ENCODE peak calls at places on chromosome 22, in nine cellular contexts. One of them, this sample, is unnamed.

GRCh38 chr22:38935023-38935422 is 22.4 kb upstream of the APOBEC3A start:
- DNase-seq in retina: no peak
- DNase-seq in choroid plexus epithelial cell: no peak
- DNase-seq in A549: no peak
- DNase-seq in germinal center: no peak
- DNase-seq in NT2/D1: no peak
- DNase-seq in amniotic stem cell: no peak
- DNase-seq in T-cell: no peak
- DNase-seq in suprapubic skin: peak; percentile 89
- DNase-seq in this sample: no peak

GRCh38 chr22:40310081-40310770 is 36.1 kb upstream of the ADSL start:
- DNase-seq in choroid plexus epithelial cell: peak; percentile 86
- DNase-seq in NT2/D1: no peak
- DNase-seq in germinal center: no peak
- DNase-seq in amniotic stem cell: peak; percentile 53
- DNase-seq in suprapubic skin: no peak
- DNase-seq in A549: no peak
- DNase-seq in retina: no peak
- DNase-seq in T-cell: no peak
- DNase-seq in this sample: no peak

GRCh38 chr22:24706050-24706449 is 68.5 kb downstream of the PIWIL3 start:
- DNase-seq in retina: no peak
- DNase-seq in A549: no peak
- DNase-seq in choroid plexus epithelial cell: peak; percentile 61
- DNase-seq in germinal center: no peak
- DNase-seq in suprapubic skin: no peak
- DNase-seq in amniotic stem cell: no peak
- DNase-seq in T-cell: no peak
- DNase-seq in NT2/D1: no peak
- DNase-seq in this sample: peak; percentile 27

GRCh38 chr22:20552913-20553401 is 45.5 kb downstream of the MED15 start:
- DNase-seq in retina: no peak
- DNase-seq in germinal center: no peak
- DNase-seq in choroid plexus epithelial cell: peak; percentile 89
- DNase-seq in NT2/D1: no peak
- DNase-seq in T-cell: no peak
- DNase-seq in amniotic stem cell: no peak
- DNase-seq in A549: no peak
- DNase-seq in suprapubic skin: no peak
- DNase-seq in this sample: peak; percentile 94

GRCh38 chr22:21632931-21633330 is 371 bp downstream of the CCDC116 start:
- DNase-seq in germinal center: no peak
- DNase-seq in retina: no peak
- DNase-seq in amniotic stem cell: no peak
- DNase-seq in choroid plexus epithelial cell: no peak
- DNase-seq in T-cell: no peak
- DNase-seq in NT2/D1: no peak
- DNase-seq in suprapubic skin: no peak
- DNase-seq in A549: no peak
- DNase-seq in this sample: no peak

GRCh38 chr22:46309526-46310085 is 12.9 kb downstream of the GTSE1 start:
- DNase-seq in T-cell: no peak
- DNase-seq in NT2/D1: no peak
- DNase-seq in retina: no peak
- DNase-seq in choroid plexus epithelial cell: no peak
- DNase-seq in suprapubic skin: no peak
- DNase-seq in germinal center: no peak
- DNase-seq in A549: no peak
- DNase-seq in amniotic stem cell: no peak
- DNase-seq in this sample: no peak

GRCh38 chr22:46514592-46515207 is 22.7 kb downstream of the CELSR1 start:
- DNase-seq in germinal center: no peak
- DNase-seq in choroid plexus epithelial cell: peak; percentile 44
- DNase-seq in T-cell: no peak
- DNase-seq in NT2/D1: no peak
- DNase-seq in retina: no peak
- DNase-seq in suprapubic skin: no peak
- DNase-seq in A549: peak; percentile 72
- DNase-seq in amniotic stem cell: peak; percentile 30
- DNase-seq in this sample: no peak

GRCh38 chr22:29267858-29268510 is at the start of the genes EWSR1 and RHBDD3:
- DNase-seq in T-cell: peak; percentile 92
- DNase-seq in germinal center: peak; percentile 92
- DNase-seq in amniotic stem cell: peak; percentile 96
- DNase-seq in retina: peak; percentile 99
- DNase-seq in NT2/D1: peak; percentile 80
- DNase-seq in choroid plexus epithelial cell: peak; percentile 99
- DNase-seq in suprapubic skin: peak; percentile 98
- DNase-seq in A549: peak; percentile 70
- DNase-seq in this sample: peak; percentile 95

GRCh38 chr22:23833017-23833795 is 5.6 kb downstream of the DERL3 start:
- DNase-seq in suprapubic skin: peak; percentile 69
- DNase-seq in NT2/D1: no peak
- DNase-seq in amniotic stem cell: no peak
- DNase-seq in T-cell: no peak
- DNase-seq in retina: no peak
- DNase-seq in germinal center: no peak
- DNase-seq in A549: no peak
- DNase-seq in choroid plexus epithelial cell: no peak
- DNase-seq in this sample: no peak

GRCh38 chr22:43289976-43290663 is 53.1 kb downstream of the SCUBE1 start:
- DNase-seq in A549: no peak
- DNase-seq in choroid plexus epithelial cell: peak; percentile 72
- DNase-seq in T-cell: no peak
- DNase-seq in amniotic stem cell: no peak
- DNase-seq in NT2/D1: no peak
- DNase-seq in germinal center: no peak
- DNase-seq in retina: no peak
- DNase-seq in suprapubic skin: no peak
- DNase-seq in this sample: no peak

GRCh38 chr22:49017769-49018330 is 809.8 kb downstream of the BRD1 start:
- DNase-seq in choroid plexus epithelial cell: no peak
- DNase-seq in retina: no peak
- DNase-seq in germinal center: no peak
- DNase-seq in suprapubic skin: peak; percentile 61
- DNase-seq in NT2/D1: no peak
- DNase-seq in T-cell: no peak
- DNase-seq in amniotic stem cell: no peak
- DNase-seq in A549: no peak
- DNase-seq in this sample: no peak

GRCh38 chr22:46147471-46148267 is 2.7 kb upstream of the PPARA start:
- DNase-seq in NT2/D1: no peak
- DNase-seq in suprapubic skin: no peak
- DNase-seq in germinal center: no peak
- DNase-seq in retina: peak; percentile 36
- DNase-seq in A549: no peak
- DNase-seq in amniotic stem cell: no peak
- DNase-seq in T-cell: no peak
- DNase-seq in choroid plexus epithelial cell: no peak
- DNase-seq in this sample: no peak

GRCh38 chr22:23531283-23531921 is 48.7 kb downstream of the IGLL1 start:
- DNase-seq in retina: peak; percentile 15
- DNase-seq in T-cell: no peak
- DNase-seq in A549: no peak
- DNase-seq in amniotic stem cell: no peak
- DNase-seq in choroid plexus epithelial cell: no peak
- DNase-seq in suprapubic skin: peak; percentile 71
- DNase-seq in germinal center: no peak
- DNase-seq in NT2/D1: no peak
- DNase-seq in this sample: no peak

GRCh38 chr22:50473088-50473487 is 1.7 kb downstream of the SBF1 start:
- DNase-seq in NT2/D1: no peak
- DNase-seq in T-cell: peak; percentile 41
- DNase-seq in retina: no peak
- DNase-seq in A549: peak; percentile 60
- DNase-seq in amniotic stem cell: no peak
- DNase-seq in choroid plexus epithelial cell: no peak
- DNase-seq in germinal center: peak; percentile 74
- DNase-seq in suprapubic skin: no peak
- DNase-seq in this sample: peak; percentile 21

GRCh38 chr22:35305525-35306070 is 5.9 kb downstream of the TOM1 start:
- DNase-seq in amniotic stem cell: no peak
- DNase-seq in retina: no peak
- DNase-seq in germinal center: no peak
- DNase-seq in suprapubic skin: no peak
- DNase-seq in NT2/D1: no peak
- DNase-seq in A549: no peak
- DNase-seq in choroid plexus epithelial cell: peak; percentile 47
- DNase-seq in T-cell: no peak
- DNase-seq in this sample: no peak

GRCh38 chr22:36761553-36762240 is 14.2 kb downstream of the IFT27 start:
- DNase-seq in germinal center: no peak
- DNase-seq in NT2/D1: no peak
- DNase-seq in T-cell: no peak
- DNase-seq in choroid plexus epithelial cell: no peak
- DNase-seq in suprapubic skin: peak; percentile 71
- DNase-seq in A549: no peak
- DNase-seq in amniotic stem cell: no peak
- DNase-seq in retina: no peak
- DNase-seq in this sample: no peak

GRCh38 chr22:29149841-29150555 is 55.7 kb upstream of the EMID1 start:
- DNase-seq in NT2/D1: no peak
- DNase-seq in suprapubic skin: peak; percentile 61
- DNase-seq in T-cell: no peak
- DNase-seq in retina: peak; percentile 59
- DNase-seq in A549: no peak
- DNase-seq in germinal center: no peak
- DNase-seq in amniotic stem cell: no peak
- DNase-seq in choroid plexus epithelial cell: no peak
- DNase-seq in this sample: no peak

GRCh38 chr22:35523167-35523928 is 17.3 kb upstream of the RASD2 start:
- DNase-seq in NT2/D1: no peak
- DNase-seq in choroid plexus epithelial cell: no peak
- DNase-seq in T-cell: no peak
- DNase-seq in A549: no peak
- DNase-seq in retina: no peak
- DNase-seq in suprapubic skin: no peak
- DNase-seq in amniotic stem cell: no peak
- DNase-seq in germinal center: no peak
- DNase-seq in this sample: no peak

GRCh38 chr22:42745118-42745517 is 24.4 kb upstream of the A4GALT start:
- DNase-seq in T-cell: no peak
- DNase-seq in NT2/D1: no peak
- DNase-seq in A549: no peak
- DNase-seq in amniotic stem cell: no peak
- DNase-seq in suprapubic skin: no peak
- DNase-seq in retina: no peak
- DNase-seq in germinal center: no peak
- DNase-seq in choroid plexus epithelial cell: no peak
- DNase-seq in this sample: peak; percentile 71